ENCODE peak calls at places on chromosomes 4 and X, in four cellular contexts. W is left ventricle myocardium inferior, B is dorsolateral prefrontal cortex, H is A549. R is an unnamed sample.

GRCh38 chrX:72308566-72309296 is 3.0 kb upstream of the CITED1 start:
- DNase-seq in W (peak; percentile 50), B (peak; percentile 63), H (peak; percentile 67), R (peak; percentile 83)

GRCh38 chr4:119955256-119955655 is 111.4 kb downstream of the MAD2L1 start:
- DNase-seq in W (no peak), B (no peak), H (no peak), R (no peak)

GRCh38 chr4:78568640-78569261 is 17.2 kb downstream of the ANXA3 start:
- DNase-seq in W (no peak), B (no peak), H (no peak), R (no peak)

GRCh38 chr4:62377700-62378099 is 1177.6 kb downstream of the ADGRL3 start:
- DNase-seq in W (no peak), B (no peak), H (no peak), R (no peak)

GRCh38 chr4:180953572-180953971 is 1289.6 kb upstream of the TENM3 start:
- DNase-seq in W (no peak), B (no peak), H (no peak), R (no peak)

GRCh38 chr4:139844057-139844456 is 178.4 kb downstream of the MGST2 start:
- DNase-seq in W (no peak), B (no peak), H (no peak), R (no peak)

GRCh38 chr4:24657768-24658617 is 73.6 kb upstream of the DHX15 start:
- DNase-seq in W (peak; percentile 26), B (peak; percentile 10), H (peak; percentile 51), R (no peak)

GRCh38 chr4:119165767-119166166 is 30.1 kb downstream of the MYOZ2 start:
- DNase-seq in W (no peak), B (no peak), H (no peak), R (no peak)

GRCh38 chr4:38310446-38311043 is 350.3 kb downstream of the PTTG2 start:
- DNase-seq in W (no peak), B (no peak), H (no peak), R (no peak)

GRCh38 chr4:39353478-39354177 is 12.5 kb downstream of the RFC1 start:
- DNase-seq in W (no peak), B (no peak), H (no peak), R (no peak)

GRCh38 chr4:17275836-17276235 is 236.1 kb downstream of the QDPR start:
- DNase-seq in W (no peak), B (no peak), H (no peak), R (no peak)

GRCh38 chr4:137558951-137559350 is 26.7 kb upstream of the PCDH18 start:
- DNase-seq in W (no peak), B (no peak), H (no peak), R (no peak)

GRCh38 chrX:40121618-40122017 is 23.9 kb upstream of the BCOR start:
- DNase-seq in W (no peak), B (no peak), H (no peak), R (no peak)

DNA sequence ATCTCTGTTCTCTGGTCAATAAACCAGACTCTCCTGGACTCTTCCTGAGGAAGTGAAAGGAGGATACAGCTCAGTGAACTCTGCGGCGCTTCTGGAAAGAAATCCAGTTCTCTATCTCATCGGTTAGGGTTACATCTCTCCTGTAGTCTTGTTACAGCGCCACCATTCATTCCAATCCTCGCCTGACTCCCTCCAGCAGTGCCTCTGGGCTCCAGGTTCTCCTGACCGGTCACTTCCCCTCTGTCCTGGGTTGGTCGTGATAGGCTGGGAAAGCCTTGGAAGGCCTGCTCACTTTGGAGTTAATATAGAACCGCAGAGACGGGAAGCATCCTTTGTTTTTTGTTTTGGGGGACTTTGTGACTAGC is 97.0 kb upstream of the STOX2 start:
- DNase-seq in W (no peak), B (no peak), H (no peak), R (no peak)
- H3K4me3 ChIP-seq in W (peak overlapping the region; percentile 43), B (no peak overlapping the region), H (no peak overlapping the region), R (no peak overlapping the region)

GRCh38 chr4:52019941-52020657 is at the start of gene LRRC66:
- DNase-seq in W (no peak), B (no peak), H (no peak), R (peak; percentile 87)
- H3K4me3 ChIP-seq in W (no peak within 1 kb of the TSS), B (no peak within 1 kb of the TSS), H (no peak within 1 kb of the TSS), R (peak within 1 kb of the TSS; percentile 4)

GRCh38 chr4:65669008-65669971 is 999 bp downstream of the EPHA5 start:
- DNase-seq in W (no peak), B (no peak), H (no peak), R (no peak)
- H3K4me3 ChIP-seq in W (peak overlapping the region; percentile 61), B (peak overlapping the region; percentile 60), H (peak overlapping the region; percentile 58), R (no peak overlapping the region)

DNA sequence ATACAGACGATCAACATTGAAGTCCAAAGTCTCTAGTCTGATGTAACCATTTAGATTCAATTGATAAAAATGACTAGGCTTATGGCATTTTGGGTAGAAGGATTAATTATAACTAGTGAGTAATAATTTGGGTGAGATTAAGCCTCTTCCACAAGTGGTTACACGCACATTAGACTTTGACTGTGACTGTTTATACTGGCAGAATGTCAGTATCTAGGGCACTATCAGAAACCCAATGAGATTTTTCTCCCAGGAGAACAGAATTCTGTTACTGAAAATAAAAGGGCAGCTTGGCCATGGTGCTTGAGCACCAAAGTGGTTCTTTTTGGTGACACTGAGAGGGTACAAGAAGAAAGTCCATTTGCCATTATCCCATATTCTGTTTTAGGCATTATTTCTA is 3.3 kb downstream of the PLS3 start:
- DNase-seq in W (no peak), B (no peak), H (no peak), R (no peak)
- H3K4me3 ChIP-seq in W (peak overlapping the region; percentile 83), B (no peak overlapping the region), H (peak overlapping the region; percentile 5), R (no peak overlapping the region)

DNA sequence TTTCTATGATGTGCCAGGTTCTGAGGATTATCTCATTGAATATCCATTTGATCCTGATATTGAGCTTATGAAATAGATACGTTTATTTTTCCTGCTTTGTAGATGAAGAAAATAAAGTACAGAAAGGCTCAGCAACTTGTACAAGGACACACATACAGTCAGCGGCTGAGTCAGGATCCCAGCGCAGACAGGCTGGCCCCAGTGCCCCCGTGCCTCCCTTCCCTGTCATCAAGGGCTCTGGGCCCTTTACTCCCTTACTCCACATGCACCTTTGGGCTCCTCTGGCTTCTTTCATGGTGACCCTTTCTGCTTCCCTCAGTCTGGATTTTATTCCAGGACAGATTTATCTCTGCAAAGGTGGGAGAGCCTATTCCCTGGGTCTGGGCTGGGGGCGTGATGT is 12.8 kb downstream of the RASL11B start:
- DNase-seq in W (no peak), B (no peak), H (no peak), R (no peak)
- H3K4me3 ChIP-seq in W (no peak overlapping the region), B (no peak overlapping the region), H (no peak overlapping the region), R (no peak overlapping the region)

GRCh38 chr4:173039617-173040176 is 128.9 kb upstream of the GALNT7 start:
- DNase-seq in W (no peak), B (no peak), H (no peak), R (no peak)
- H3K4me3 ChIP-seq in W (no peak overlapping the region), B (no peak overlapping the region), H (no peak overlapping the region), R (no peak overlapping the region)

DNA sequence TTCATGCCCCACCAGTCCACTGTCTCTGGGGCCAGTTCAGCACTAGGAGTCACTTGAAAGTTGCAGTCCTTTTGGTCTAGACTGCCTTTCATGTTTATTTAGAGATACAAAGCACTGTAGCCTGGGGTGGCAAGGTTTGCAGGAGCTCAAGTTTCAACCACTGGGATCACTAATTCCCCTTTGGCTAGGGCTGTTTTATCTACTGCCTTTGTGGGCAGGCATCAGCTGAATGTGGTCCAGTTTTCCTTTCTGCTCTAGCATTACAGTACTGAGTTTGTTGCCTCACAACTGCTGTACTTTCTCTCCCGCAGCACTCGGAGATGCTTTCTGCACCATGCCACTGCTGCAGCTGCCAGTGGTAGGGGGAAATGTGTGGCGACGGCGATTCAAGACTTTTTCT is 222.3 kb upstream of the HDX start:
- DNase-seq in W (no peak), B (no peak), H (no peak), R (no peak)
- H3K4me3 ChIP-seq in W (no peak overlapping the region), B (no peak overlapping the region), H (no peak overlapping the region), R (no peak overlapping the region)